ENCODE peak calls at places on chromosomes 4 and X, in nine cellular contexts. L is IMR-90, P is prostate gland, V is transverse colon, N is esophagus muscularis mucosa, B is upper lobe of left lung, T is stomach, F is HCT116, H is ovary. A is an unnamed sample.

GRCh38 chrX:3690140-3690539 is 23.3 kb downstream of the PRKX start:
- DNase-seq in B (no peak), V (no peak), N (no peak), L (peak), P (no peak), H (no peak), F (no peak), T (no peak), A (no peak)

GRCh38 chr4:149785686-149786431 is 29.8 kb downstream of the IQCM start:
- DNase-seq in H (no peak), B (no peak), V (no peak), N (no peak), L (peak), T (no peak), F (no peak), P (no peak), A (no peak)

GRCh38 chr4:114334808-114335739 is 263.5 kb upstream of the UGT8 start:
- DNase-seq in H (no peak), T (no peak), N (no peak), P (no peak), F (no peak), V (no peak), B (no peak), L (no peak), A (no peak)

GRCh38 chr4:42750091-42750490 is 93.2 kb upstream of the ATP8A1 start:
- DNase-seq in H (peak), N (no peak), V (no peak), F (no peak), L (no peak), P (peak), T (no peak), B (peak), A (no peak)

GRCh38 chr4:64538219-64538618 is 129.0 kb upstream of the TECRL start:
- DNase-seq in V (no peak), H (no peak), F (no peak), P (no peak), N (no peak), L (no peak), T (no peak), B (no peak), A (no peak)

GRCh38 chr4:4759233-4759632 is 100.2 kb upstream of the MSX1 start:
- DNase-seq in L (no peak), V (no peak), P (no peak), T (no peak), F (no peak), N (no peak), B (no peak), H (no peak), A (no peak)

GRCh38 chr4:26862381-26862915 is 1.8 kb downstream of the STIM2 start:
- DNase-seq in H (no peak), L (no peak), B (no peak), T (no peak), V (no peak), F (no peak), P (no peak), N (no peak), A (no peak)

GRCh38 chr4:39044364-39044946 is 12.2 kb upstream of the TMEM156 start:
- DNase-seq in T (peak), L (peak), V (peak), H (peak), B (peak), N (peak), P (peak), F (peak), A (peak)

GRCh38 chrX:152821145-152821765 is 9.3 kb downstream of the CETN2 start:
- DNase-seq in V (peak), B (peak), P (no peak), F (peak), T (peak), H (no peak), N (no peak), L (peak), A (no peak)

GRCh38 chr4:24273148-24273547 is 311.2 kb downstream of the DHX15 start:
- DNase-seq in T (no peak), F (no peak), V (no peak), L (no peak), B (no peak), N (no peak), H (no peak), P (no peak), A (no peak)

GRCh38 chr4:41994461-41994860 is 4.1 kb downstream of the SLC30A9 start:
- DNase-seq in P (no peak), H (no peak), V (no peak), N (no peak), L (no peak), F (no peak), B (no peak), T (no peak), A (no peak)

GRCh38 chr4:44583393-44583792 is 68.0 kb downstream of the YIPF7 start:
- DNase-seq in F (no peak), H (no peak), N (no peak), B (no peak), P (no peak), L (no peak), T (no peak), V (no peak), A (no peak)

GRCh38 chrX:40108959-40109287 is 11.2 kb upstream of the BCOR start:
- DNase-seq in N (no peak), V (peak), F (no peak), P (peak), H (peak), B (peak), T (peak), L (peak), A (no peak)
- TF ChIP-seq POLR2A in N (peak), V (peak), F (no peak), P (peak), H (peak), B (no peak), T (no peak), L (no peak), A (peak)

GRCh38 chr4:139300431-139301142 is 718 bp upstream of the NAA15 start:
- DNase-seq in L (peak), H (peak), P (peak), N (no peak), B (no peak), F (no peak), T (no peak), V (peak), A (no peak)

GRCh38 chr4:139304920-139305319 is 2.6 kb upstream of the NDUFC1 start:
- DNase-seq in N (no peak), B (no peak), L (no peak), H (no peak), P (no peak), F (no peak), T (no peak), V (no peak), A (no peak)

GRCh38 chr4:139299536-139299935 is 1.8 kb upstream of the NAA15 start:
- DNase-seq in V (no peak), H (no peak), T (no peak), N (no peak), L (peak), P (no peak), B (no peak), F (no peak), A (no peak)

GRCh38 chr4:139301143-139301820 is at the start of gene NAA15:
- DNase-seq in V (peak), F (peak), P (peak), H (peak), B (peak), L (peak), T (peak), N (peak), A (peak)

GRCh38 chr4:139301821-139302611 is at the start of gene NDUFC1:
- DNase-seq in N (no peak), B (peak), P (peak), F (no peak), L (peak), V (peak), T (peak), H (peak), A (no peak)
- TF ChIP-seq CTCF in N (no peak), B (no peak), P (peak), F (no peak), L (peak), V (peak), T (no peak), H (no peak), A (peak)

GRCh38 chrX:72243472-72243871 is 4.6 kb upstream of the ERCC6L start:
- DNase-seq in N (no peak), H (no peak), P (no peak), T (no peak), F (no peak), V (no peak), B (no peak), L (peak), A (no peak)

GRCh38 chrX:72238183-72238582 is 644 bp downstream of the ERCC6L start:
- DNase-seq in L (no peak), F (no peak), N (no peak), V (no peak), H (no peak), T (no peak), P (no peak), B (no peak), A (no peak)

GRCh38 chrX:72236841-72237240 is 2.0 kb downstream of the ERCC6L start:
- DNase-seq in F (no peak), N (no peak), L (peak), B (no peak), P (no peak), T (no peak), V (no peak), H (no peak), A (no peak)

GRCh38 chrX:72240976-72241375 is 2.1 kb upstream of the ERCC6L start:
- DNase-seq in V (no peak), H (no peak), N (no peak), P (no peak), B (no peak), T (no peak), F (no peak), L (no peak), A (no peak)

DNA sequence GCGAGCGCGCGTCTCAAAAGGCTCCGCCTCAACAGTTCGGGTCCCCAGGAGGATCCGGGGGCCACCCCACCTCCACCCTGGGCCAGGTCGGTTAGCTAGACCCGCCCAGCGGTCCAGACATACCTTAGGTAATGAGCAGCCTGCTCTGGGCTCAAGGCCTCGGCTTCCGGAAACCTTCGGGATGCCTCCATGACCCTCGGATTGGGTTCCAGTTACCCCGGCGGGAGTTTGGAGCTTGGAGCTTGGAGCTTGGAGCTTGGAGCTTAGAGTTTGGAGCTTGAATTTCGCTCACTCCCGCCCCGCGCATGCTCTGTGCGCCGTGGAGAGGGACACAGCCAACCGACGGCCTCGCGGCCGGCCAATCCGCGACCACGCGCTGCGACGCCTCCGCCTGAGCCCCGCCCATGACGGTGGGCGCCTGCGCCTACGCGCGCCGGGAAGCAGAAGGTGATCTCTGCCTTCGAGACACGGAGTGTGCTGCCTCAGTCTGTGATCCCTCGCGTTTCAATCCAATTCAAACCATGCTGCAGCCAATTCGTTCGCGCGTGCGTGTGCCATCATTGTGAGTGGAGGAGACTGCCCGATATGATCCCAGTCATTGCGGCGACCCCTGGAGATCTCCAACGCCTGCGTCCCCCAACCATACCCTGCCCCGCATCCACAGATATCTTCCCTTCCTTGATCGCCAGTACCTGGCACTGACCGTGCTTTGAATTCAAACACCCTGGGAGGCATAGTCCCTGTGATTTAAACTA is at the start of gene ERCC6L:
- DNase-seq in H (peak), V (peak), N (peak), T (peak), L (peak), P (peak), B (peak), F (peak), A (peak)
- TF ChIP-seq POLR2A in H (no peak), V (peak), N (no peak), T (no peak), L (no peak), P (peak), B (no peak), F (peak), A (peak)

GRCh38 chr4:169045862-169046584 is 36.0 kb upstream of the CBR4 start:
- DNase-seq in N (no peak), P (no peak), L (no peak), H (no peak), T (no peak), B (peak), F (no peak), V (no peak), A (no peak)
- TF ChIP-seq CTCF in N (no peak), P (no peak), L (no peak), H (no peak), T (no peak), B (no peak), F (peak), V (no peak), A (no peak)